ENCODE peak calls at places on chromosomes 16 and 17, in seven cellular contexts. R is K562, T is HEK293T, M is EL, F is NCI-H748 treated with DMSO at 0.1 percent for 48 hours, J is ELR, Z is psoas muscle. Y is an unnamed sample.

GRCh38 chr17:49290690-49291326 is 60.2 kb upstream of the PHOSPHO1 start:
- DNase-seq in R (peak), T (peak), M (peak), F (no peak), J (peak), Z (no peak), Y (peak)

GRCh38 chr16:69408451-69408850 is 16.0 kb upstream of the CYB5B start:
- DNase-seq in R (no peak), T (no peak), M (no peak), F (no peak), J (no peak), Z (no peak), Y (no peak)

GRCh38 chr17:38444151-38444550 is 15.9 kb downstream of the ARHGAP23 start:
- DNase-seq in R (peak), T (peak), M (peak), F (peak), J (peak), Z (peak), Y (peak)

GRCh38 chr16:49556252-49557069 is 182.9 kb downstream of the C16orf78 start:
- DNase-seq in R (peak), T (peak), M (no peak), F (peak), J (peak), Z (no peak), Y (peak)

GRCh38 chr17:80758793-80759673 is 214.4 kb downstream of the RPTOR start:
- DNase-seq in R (no peak), T (no peak), M (peak), F (no peak), J (peak), Z (no peak), Y (no peak)

GRCh38 chr16:10332301-10332700 is 53.6 kb upstream of the ATF7IP2 start:
- DNase-seq in R (no peak), T (no peak), M (no peak), F (no peak), J (no peak), Z (no peak), Y (peak)

GRCh38 chr16:68599586-68599985 is 45.5 kb upstream of the CDH3 start:
- DNase-seq in R (no peak), T (no peak), M (no peak), F (no peak), J (no peak), Z (no peak), Y (no peak)

GRCh38 chr17:2034157-2034556 is 4.2 kb downstream of the DPH1 start:
- DNase-seq in R (no peak), T (no peak), M (peak), F (no peak), J (peak), Z (no peak), Y (peak)

GRCh38 chr16:79713609-79714309 is 113.2 kb upstream of the MAF start:
- DNase-seq in R (no peak), T (no peak), M (no peak), F (no peak), J (no peak), Z (no peak), Y (no peak)

GRCh38 chr17:57607553-57608120 is 137.5 kb downstream of the CCDC182 start:
- DNase-seq in R (no peak), T (no peak), M (no peak), F (no peak), J (no peak), Z (peak), Y (peak)

GRCh38 chr16:84282533-84282932 is 12.1 kb upstream of the WFDC1 start:
- DNase-seq in R (no peak), T (no peak), M (no peak), F (no peak), J (no peak), Z (no peak), Y (no peak)

GRCh38 chr17:73639926-73640325 is 4.3 kb downstream of the SDK2 start:
- DNase-seq in R (no peak), T (no peak), M (no peak), F (peak), J (no peak), Z (no peak), Y (no peak)

GRCh38 chr17:27544350-27545131 is 86.4 kb upstream of the LGALS9 start:
- DNase-seq in R (peak), T (no peak), M (no peak), F (no peak), J (peak), Z (no peak), Y (no peak)

GRCh38 chr17:4186244-4186920 is 43.4 kb downstream of the CYB5D2 start:
- DNase-seq in R (no peak), T (no peak), M (no peak), F (no peak), J (no peak), Z (no peak), Y (no peak)

GRCh38 chr17:4721203-4722135 is 9.8 kb upstream of the MED11 start:
- DNase-seq in R (peak), T (no peak), M (peak), F (no peak), J (no peak), Z (no peak), Y (peak)

GRCh38 chr17:376936-377863 is 24.6 kb upstream of the RPH3AL start:
- DNase-seq in R (no peak), T (no peak), M (no peak), F (no peak), J (no peak), Z (peak), Y (no peak)

GRCh38 chr16:68802190-68802589 is 41.1 kb upstream of the TANGO6 start:
- DNase-seq in R (no peak), T (no peak), M (peak), F (no peak), J (peak), Z (no peak), Y (peak)

GRCh38 chr17:42518046-42518754 is 17.8 kb upstream of the NAGLU start:
- DNase-seq in R (peak), T (no peak), M (peak), F (no peak), J (peak), Z (peak), Y (peak)

GRCh38 chr16:89345663-89346150 is 128.2 kb downstream of the ZNF778 start:
- DNase-seq in R (no peak), T (no peak), M (no peak), F (no peak), J (no peak), Z (no peak), Y (no peak)

GRCh38 chr17:66364508-66365203 is 62.2 kb downstream of the PRKCA start:
- DNase-seq in R (no peak), T (no peak), M (no peak), F (no peak), J (no peak), Z (no peak), Y (no peak)

Y was measured in kidney tubule cell.